ENCODE peak calls at places on chromosomes 6 and 20, in six cellular contexts. R is HepG2, I is sigmoid colon, U is tibial nerve, J is A549, X is H1. K is an unnamed sample.
A peak's percentile ranks its signal among the peaks of the same experiment; 100 is the strongest.

GRCh38 chr6:87182321-87182720 is 27.0 kb downstream of the ZNF292 start:
- DNase-seq in X (no peak), I (no peak), R (no peak), U (no peak), J (no peak), K (no peak)

GRCh38 chr20:48716086-48716485 is 111.7 kb downstream of the PREX1 start:
- DNase-seq in R (no peak), I (no peak), X (no peak), U (no peak), J (no peak), K (peak; percentile 32)

GRCh38 chr20:33791959-33792597 is 19.1 kb upstream of the CHMP4B start:
- DNase-seq in I (peak; percentile 82), J (peak; percentile 58), R (peak; percentile 61), U (peak; percentile 20), X (peak; percentile 31), K (peak; percentile 69)

GRCh38 chr6:3356056-3356823 is 97.5 kb downstream of the PSMG4 start:
- DNase-seq in U (peak; percentile 78), X (peak; percentile 43), I (peak; percentile 91), J (peak; percentile 68), R (peak; percentile 65), K (peak; percentile 77)

GRCh38 chr6:33392168-33392947 is 735 bp downstream of the KIFC1 start:
- DNase-seq in J (no peak), R (no peak), I (no peak), X (no peak), U (no peak), K (no peak)

GRCh38 chr6:114419175-114419574 is 76.4 kb upstream of the HS3ST5 start:
- DNase-seq in X (no peak), U (no peak), I (no peak), J (no peak), R (peak; percentile 52), K (no peak)

GRCh38 chr20:53149652-53150205 is 177.6 kb downstream of the TSHZ2 start:
- DNase-seq in I (no peak), X (no peak), U (no peak), R (no peak), J (no peak), K (no peak)

GRCh38 chr6:99951016-99951805 is 42.8 kb downstream of the MCHR2 start:
- DNase-seq in U (no peak), R (no peak), X (no peak), I (no peak), J (no peak), K (no peak)

GRCh38 chr20:44050925-44051660 is 135.9 kb downstream of the JPH2 start:
- DNase-seq in I (peak; percentile 40), U (no peak), X (no peak), R (no peak), J (no peak), K (no peak)

GRCh38 chr20:34522969-34523871 is 7.0 kb downstream of the DYNLRB1 start:
- DNase-seq in X (no peak), J (peak; percentile 57), I (no peak), R (peak; percentile 83), U (peak; percentile 28), K (peak; percentile 72)

GRCh38 chr6:49336514-49337131 is 126.4 kb downstream of the MMUT start:
- DNase-seq in U (no peak), R (no peak), I (no peak), X (no peak), J (no peak), K (peak; percentile 7)

GRCh38 chr20:46243707-46244628 is 64.3 kb downstream of the CDH22 start:
- DNase-seq in U (no peak), R (no peak), J (no peak), I (no peak), X (no peak), K (no peak)

GRCh38 chr6:106162926-106163325 is 76.8 kb downstream of the PRDM1 start:
- DNase-seq in I (no peak), U (no peak), X (no peak), J (no peak), R (no peak), K (no peak)

GRCh38 chr6:2920671-2921112 is 17.6 kb upstream of the SERPINB9 start:
- DNase-seq in U (no peak), J (no peak), X (no peak), R (no peak), I (no peak), K (no peak)

GRCh38 chr20:1225263-1225728 is 548 bp upstream of the RAD21L1 start:
- DNase-seq in X (no peak), U (no peak), I (no peak), R (peak; percentile 65), J (no peak), K (no peak)

GRCh38 chr6:160730911-160731310 is 28.9 kb downstream of the PLG start:
- DNase-seq in I (no peak), X (no peak), J (peak; percentile 3), R (peak; percentile 31), U (no peak), K (no peak)

GRCh38 chr6:69693749-69694148 is 103.1 kb downstream of the LMBRD1 start:
- DNase-seq in I (no peak), U (no peak), J (no peak), R (no peak), X (no peak), K (no peak)

GRCh38 chr6:90458353-90459224 is 128.3 kb downstream of the MAP3K7 start:
- DNase-seq in J (no peak), R (no peak), I (no peak), X (no peak), U (no peak), K (no peak)

GRCh38 chr6:93468291-93468690 is 48.9 kb upstream of the EPHA7 start:
- DNase-seq in J (no peak), I (no peak), U (no peak), R (no peak), X (peak; percentile 3), K (no peak)

GRCh38 chr20:22652685-22653568 is 68.6 kb upstream of the FOXA2 start:
- DNase-seq in J (no peak), X (no peak), I (no peak), U (no peak), R (no peak), K (no peak)

GRCh38 chr6:68958327-68958726 is 323.2 kb downstream of the ADGRB3 start:
- DNase-seq in X (no peak), I (no peak), U (no peak), J (no peak), R (peak; percentile 2), K (no peak)

GRCh38 chr6:84422380-84422968 is 195.0 kb upstream of the CEP162 start:
- DNase-seq in U (peak; percentile 65), I (no peak), X (peak; percentile 41), R (peak; percentile 16), J (peak; percentile 18), K (peak; percentile 21)

GRCh38 chr6:3328145-3328544 is 69.4 kb downstream of the PSMG4 start:
- DNase-seq in J (peak; percentile 13), I (peak; percentile 58), X (no peak), R (no peak), U (no peak), K (no peak)

GRCh38 chr6:136660727-136661126 is 110.5 kb upstream of the MAP7 start:
- DNase-seq in I (no peak), U (no peak), X (no peak), J (no peak), R (no peak), K (no peak)

GRCh38 chr20:14992071-14992654 is 654.8 kb upstream of the FLRT3 start:
- DNase-seq in U (no peak), I (no peak), J (peak; percentile 38), X (no peak), R (peak; percentile 80), K (no peak)

GRCh38 chr6:169266746-169267629 is 13.3 kb upstream of the THBS2 start:
- DNase-seq in I (no peak), X (no peak), J (no peak), U (no peak), R (no peak), K (no peak)

GRCh38 chr20:36175475-36175995 is 21.0 kb downstream of the EPB41L1 start:
- DNase-seq in X (no peak), I (no peak), U (no peak), J (no peak), R (no peak), K (no peak)

GRCh38 chr6:116385911-116386310 is 15.2 kb downstream of the DSE start:
- DNase-seq in R (no peak), X (no peak), U (no peak), I (no peak), J (no peak), K (no peak)

GRCh38 chr6:150102750-150103270 is 33.9 kb upstream of the ULBP3 start:
- DNase-seq in I (no peak), X (no peak), R (no peak), J (no peak), U (no peak), K (no peak)

GRCh38 chr6:1396952-1397868 is 7.8 kb downstream of the FOXF2 start:
- DNase-seq in X (no peak), R (peak; percentile 31), U (peak; percentile 66), J (peak; percentile 55), I (peak; percentile 89), K (peak; percentile 76)
- TF ChIP-seq EP300 in X (no peak), R (no peak), U (no peak), J (no peak), I (peak; percentile 66), K (peak; percentile 53)

GRCh38 chr6:145260491-145260890 is 474.8 kb downstream of the EPM2A start:
- DNase-seq in I (no peak), X (no peak), U (no peak), J (no peak), R (no peak), K (no peak)
- TF ChIP-seq EP300 in I (no peak), X (no peak), U (no peak), J (no peak), R (no peak), K (no peak)

GRCh38 chr20:49913399-49914047 is 1.8 kb downstream of the SPATA2 start:
- DNase-seq in X (no peak), R (no peak), I (no peak), J (no peak), U (no peak), K (no peak)

GRCh38 chr20:49916146-49917002 is 1.0 kb upstream of the SPATA2 start:
- DNase-seq in R (peak; percentile 100), X (no peak), I (peak; percentile 43), U (no peak), J (peak; percentile 75), K (peak; percentile 77)

GRCh38 chr20:49915118-49915379 is 280 bp downstream of the SPATA2 start:
- DNase-seq in R (no peak), J (no peak), U (no peak), I (no peak), X (no peak), K (no peak)

GRCh38 chr20:49914310-49915117 is 815 bp downstream of the SPATA2 start:
- DNase-seq in J (no peak), I (no peak), X (no peak), U (no peak), R (no peak), K (no peak)

GRCh38 chr20:49915380-49916145 is at the start of gene SPATA2:
- DNase-seq in X (peak; percentile 80), J (peak; percentile 89), I (peak; percentile 99), R (peak; percentile 98), U (peak; percentile 98), K (peak; percentile 97)
- TF ChIP-seq EP300 in X (no peak), J (no peak), I (no peak), R (peak; percentile 8), U (peak; percentile 83), K (no peak)

DNA sequence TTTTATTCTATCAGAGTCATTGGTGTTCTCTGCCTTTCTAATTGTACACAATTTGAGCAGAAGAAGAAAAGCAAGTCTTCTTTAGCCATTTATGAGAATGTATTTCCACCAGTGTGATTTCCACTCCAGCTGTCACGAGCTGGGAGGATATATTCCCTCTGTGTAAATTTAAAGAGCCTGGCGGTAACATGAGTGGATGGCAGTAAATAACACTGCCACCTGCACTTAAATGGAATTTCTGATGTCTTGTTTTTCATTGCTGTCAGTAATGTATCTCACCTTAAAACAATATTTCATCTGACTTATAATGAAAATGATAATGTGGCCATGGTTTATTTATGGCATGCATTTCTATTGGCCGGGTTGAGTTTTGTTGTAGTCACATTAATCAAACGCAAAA is 490.2 kb downstream of the TBC1D32 start:
- DNase-seq in J (no peak), U (no peak), I (no peak), X (no peak), R (no peak), K (no peak)
- TF ChIP-seq EP300 in J (no peak), U (no peak), I (no peak), X (no peak), R (no peak), K (no peak)

K was measured in transverse colon.